ENCODE peak calls at places on chromosome 2, in nine cellular contexts. J is HCT116; L is keratinocyte; X is stomach; C is SK-N-SH; H is IMR-90; I is uterus; T is A549; K is CD8-positive, alpha-beta memory T cell. E is an unnamed sample.

GRCh38 chr2:30421551-30422436 is 25.3 kb upstream of the LCLAT1 start:
- DNase-seq in J (no peak), L (no peak), X (no peak), C (peak), H (peak), I (no peak), T (no peak), K (peak), E (no peak)

GRCh38 chr2:105397025-105397722 is 1.7 kb downstream of the FHL2 start:
- DNase-seq in J (peak), L (no peak), X (no peak), C (no peak), H (no peak), I (no peak), T (peak), K (no peak), E (no peak)

GRCh38 chr2:19786408-19787058 is 115.2 kb downstream of the TTC32 start:
- DNase-seq in J (no peak), L (no peak), X (no peak), C (no peak), H (peak), I (no peak), T (peak), K (no peak), E (no peak)

GRCh38 chr2:78775291-78775690 is 250.2 kb upstream of the REG3G start:
- DNase-seq in J (no peak), L (no peak), X (no peak), C (no peak), H (no peak), I (no peak), T (no peak), K (no peak), E (no peak)

GRCh38 chr2:230230087-230230486 is 4.6 kb downstream of the SP140 start:
- DNase-seq in J (no peak), L (no peak), X (no peak), C (no peak), H (peak), I (no peak), T (no peak), K (no peak), E (no peak)

GRCh38 chr2:228600265-228600664 is 418.8 kb upstream of the SPHKAP start:
- DNase-seq in J (no peak), L (no peak), X (no peak), C (no peak), H (peak), I (no peak), T (no peak), K (no peak), E (no peak)

GRCh38 chr2:221377061-221377460 is 195.0 kb downstream of the EPHA4 start:
- DNase-seq in J (no peak), L (no peak), X (no peak), C (no peak), H (no peak), I (no peak), T (no peak), K (no peak), E (no peak)

GRCh38 chr2:101368371-101368770 is 18.9 kb downstream of the CREG2 start:
- DNase-seq in J (no peak), L (no peak), X (no peak), C (no peak), H (no peak), I (no peak), T (no peak), K (no peak), E (no peak)

GRCh38 chr2:28296243-28296642 is 96.4 kb upstream of the FOSL2 start:
- DNase-seq in J (peak), L (no peak), X (no peak), C (no peak), H (peak), I (no peak), T (peak), K (no peak), E (no peak)

GRCh38 chr2:101829429-101829828 is 131.9 kb downstream of the MAP4K4 start:
- DNase-seq in J (no peak), L (no peak), X (no peak), C (no peak), H (no peak), I (no peak), T (no peak), K (no peak), E (no peak)

GRCh38 chr2:30406853-30407252 is 40.2 kb upstream of the LCLAT1 start:
- DNase-seq in J (no peak), L (no peak), X (no peak), C (no peak), H (no peak), I (no peak), T (no peak), K (no peak), E (no peak)

GRCh38 chr2:60413819-60414178 is 139.7 kb downstream of the BCL11A start:
- DNase-seq in J (no peak), L (no peak), X (no peak), C (no peak), H (no peak), I (no peak), T (no peak), K (no peak), E (no peak)
- H3K27ac ChIP-seq in J (no peak), L (no peak), X (no peak), C (no peak), H (no peak), I (no peak), T (no peak), K (no peak), E (no peak)

DNA sequence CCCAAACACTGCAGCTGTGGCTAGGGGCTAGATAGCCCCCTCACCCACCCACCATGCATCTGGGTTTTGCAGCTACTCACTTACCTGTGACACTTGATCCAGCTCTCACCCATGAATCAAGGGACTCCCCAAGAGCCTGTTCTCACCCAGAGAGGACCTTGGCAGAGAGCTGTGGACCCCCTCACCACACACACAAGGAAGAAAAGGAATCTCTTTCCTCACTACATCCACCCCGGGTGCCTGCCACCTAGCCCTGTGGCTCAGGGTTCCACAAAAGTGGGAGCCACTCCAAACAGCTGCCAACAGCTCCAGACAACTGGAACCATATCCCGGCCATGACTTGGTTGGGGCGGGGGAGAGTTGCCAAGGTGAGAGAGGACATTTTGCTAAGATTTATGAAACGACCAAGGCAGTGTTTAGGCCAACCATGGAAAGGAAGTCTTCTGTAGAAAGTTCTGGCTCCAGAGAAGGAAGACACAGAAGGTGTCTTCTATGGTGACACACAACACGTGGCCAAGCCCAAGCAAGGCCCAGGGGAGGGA is 522.1 kb upstream of the RAB6C start:
- DNase-seq in J (no peak), L (no peak), X (no peak), C (no peak), H (no peak), I (no peak), T (no peak), K (no peak), E (no peak)
- H3K4me3 ChIP-seq in J (no peak), L (no peak), X (no peak), C (no peak), H (no peak), I (no peak), T (no peak), K (no peak), E (no peak)

DNA sequence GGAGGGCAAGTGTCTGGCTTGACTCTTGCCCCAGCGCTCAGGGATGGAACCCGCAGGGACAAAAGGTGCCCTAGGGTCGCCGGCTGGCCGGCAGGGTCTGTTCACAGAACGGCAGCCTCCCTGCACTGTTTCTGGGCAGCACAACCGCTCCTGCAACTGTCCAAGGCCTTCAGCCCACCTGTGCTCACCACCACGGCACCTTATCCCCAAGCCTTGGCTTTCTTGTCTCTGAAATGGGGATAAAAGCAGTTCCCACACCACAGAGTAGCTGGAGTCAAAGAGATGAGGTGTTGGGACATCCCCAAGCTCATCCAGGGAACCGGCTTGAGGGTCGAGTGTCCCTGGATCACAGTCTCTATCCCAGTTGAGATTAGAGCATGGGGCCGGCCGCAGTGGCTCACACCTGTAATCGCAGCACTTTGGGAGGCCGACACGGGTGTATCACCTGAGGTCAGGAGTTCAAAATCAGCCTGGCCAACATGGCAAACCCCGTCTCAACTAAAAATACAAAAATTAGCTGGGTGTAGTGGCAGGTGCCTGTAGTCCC is 4.7 kb downstream of the SNORC start:
- DNase-seq in J (no peak), L (no peak), X (no peak), C (peak), H (no peak), I (no peak), T (no peak), K (no peak), E (no peak)
- H3K27ac ChIP-seq in J (no peak), L (no peak), X (no peak), C (no peak), H (no peak), I (no peak), T (peak), K (no peak), E (no peak)

DNA sequence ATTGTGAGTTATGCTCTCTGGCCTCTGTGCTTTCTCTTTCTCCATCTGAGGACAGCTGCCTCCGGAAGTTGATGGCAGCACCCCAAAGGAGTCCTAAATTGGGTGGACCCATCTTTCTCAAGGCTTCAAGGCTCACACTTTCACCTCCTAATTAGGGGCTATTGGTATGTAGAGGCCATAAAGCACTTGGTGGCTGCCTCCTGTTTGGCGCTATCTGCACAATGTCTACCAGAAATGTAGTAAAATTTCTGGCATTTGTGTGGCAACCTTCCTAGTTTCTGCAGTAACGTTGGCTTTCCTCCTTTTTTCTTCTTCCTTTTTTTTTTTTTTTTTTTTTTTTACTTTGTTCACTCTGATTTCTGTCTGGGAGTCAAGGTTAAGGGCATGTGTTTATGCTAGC is 86.1 kb downstream of the TACR1 start:
- DNase-seq in J (no peak), L (no peak), X (no peak), C (no peak), H (no peak), I (no peak), T (no peak), K (no peak), E (no peak)
- H3K4me3 ChIP-seq in J (no peak), L (no peak), X (no peak), C (no peak), H (no peak), I (no peak), T (no peak), K (no peak), E (no peak)

GRCh38 chr2:164522561-164522981 is 98.7 kb downstream of the GRB14 start:
- DNase-seq in J (no peak), L (no peak), X (no peak), C (no peak), H (no peak), I (no peak), T (peak), K (no peak), E (no peak)

GRCh38 chr2:164523026-164523425 is 98.3 kb downstream of the GRB14 start:
- DNase-seq in J (no peak), L (no peak), X (no peak), C (no peak), H (no peak), I (no peak), T (no peak), K (no peak), E (no peak)

DNA sequence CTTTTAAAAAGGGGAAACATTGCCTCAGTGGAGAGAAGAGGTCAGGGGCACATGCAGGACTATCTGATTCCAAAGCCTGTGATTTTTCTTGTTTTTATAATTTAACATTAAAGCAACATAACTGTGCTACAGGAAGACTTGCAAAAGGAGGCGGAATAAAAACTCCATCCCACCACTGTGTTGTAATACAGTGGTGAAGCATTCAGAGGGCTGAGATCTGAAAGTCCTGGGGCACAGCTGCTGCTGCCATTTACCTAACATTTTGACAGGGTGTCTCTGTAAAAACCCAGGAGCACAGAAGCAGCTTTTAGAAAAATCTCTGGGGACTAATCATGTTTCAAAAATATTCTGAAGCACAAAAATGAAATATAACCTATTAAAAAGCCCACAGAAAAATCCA is 97.6 kb downstream of the GRB14 start:
- DNase-seq in J (no peak), L (no peak), X (no peak), C (no peak), H (no peak), I (no peak), T (no peak), K (no peak), E (no peak)
- H3K27ac ChIP-seq in J (no peak), L (no peak), X (no peak), C (no peak), H (no peak), I (no peak), T (no peak), K (no peak), E (no peak)

GRCh38 chr2:176704282-176704773 is 435.1 kb downstream of the MTX2 start:
- DNase-seq in J (no peak), L (no peak), X (no peak), C (no peak), H (no peak), I (peak), T (no peak), K (no peak), E (no peak)
- H3K4me3 ChIP-seq in J (no peak), L (no peak), X (no peak), C (no peak), H (no peak), I (no peak), T (no peak), K (no peak), E (no peak)